ENCODE peak calls at places on chromosomes 12 and 14, in four cellular contexts. One of them, this sample, is unnamed.

GRCh38 chr12:3315201-3315661 is 175.8 kb upstream of the PRMT8 start:
- DNase-seq in upper lobe of right lung: no peak
- DNase-seq in AG08395: peak
- DNase-seq in stimulated activated CD4-positive, alpha-beta T cell treated with anti-CD3 and anti-CD28 coated beads, Interleukin-4, amount 100 ng/mL, for 48 hours: no peak
- DNase-seq in this sample: no peak

GRCh38 chr12:56518570-56518969 is 3.0 kb upstream of the RBMS2 start:
- DNase-seq in upper lobe of right lung: no peak
- DNase-seq in AG08395: peak
- DNase-seq in stimulated activated CD4-positive, alpha-beta T cell treated with anti-CD3 and anti-CD28 coated beads, Interleukin-4, amount 100 ng/mL, for 48 hours: no peak
- DNase-seq in this sample: no peak

GRCh38 chr14:105774001-105774400 is 247.6 kb downstream of the TMEM121 start:
- DNase-seq in stimulated activated CD4-positive, alpha-beta T cell treated with anti-CD3 and anti-CD28 coated beads, Interleukin-4, amount 100 ng/mL, for 48 hours: no peak
- DNase-seq in AG08395: no peak
- DNase-seq in upper lobe of right lung: peak
- DNase-seq in this sample: no peak

GRCh38 chr12:85279449-85280137 is 427 bp upstream of the ALX1 start:
- DNase-seq in AG08395: no peak
- DNase-seq in stimulated activated CD4-positive, alpha-beta T cell treated with anti-CD3 and anti-CD28 coated beads, Interleukin-4, amount 100 ng/mL, for 48 hours: no peak
- DNase-seq in upper lobe of right lung: no peak
- DNase-seq in this sample: no peak

GRCh38 chr12:27335364-27336145 is 2.9 kb downstream of the BMAL2 start:
- DNase-seq in AG08395: no peak
- DNase-seq in upper lobe of right lung: no peak
- DNase-seq in stimulated activated CD4-positive, alpha-beta T cell treated with anti-CD3 and anti-CD28 coated beads, Interleukin-4, amount 100 ng/mL, for 48 hours: no peak
- DNase-seq in this sample: no peak

GRCh38 chr12:84767079-84767478 is 145.5 kb downstream of the SLC6A15 start:
- DNase-seq in upper lobe of right lung: no peak
- DNase-seq in stimulated activated CD4-positive, alpha-beta T cell treated with anti-CD3 and anti-CD28 coated beads, Interleukin-4, amount 100 ng/mL, for 48 hours: no peak
- DNase-seq in AG08395: no peak
- DNase-seq in this sample: no peak

GRCh38 chr12:48334807-48335206 is 15.9 kb downstream of the ZNF641 start:
- DNase-seq in upper lobe of right lung: no peak
- DNase-seq in stimulated activated CD4-positive, alpha-beta T cell treated with anti-CD3 and anti-CD28 coated beads, Interleukin-4, amount 100 ng/mL, for 48 hours: peak
- DNase-seq in AG08395: no peak
- DNase-seq in this sample: no peak

GRCh38 chr14:81826080-81826479 is 292.4 kb upstream of the SEL1L start:
- DNase-seq in AG08395: no peak
- DNase-seq in stimulated activated CD4-positive, alpha-beta T cell treated with anti-CD3 and anti-CD28 coated beads, Interleukin-4, amount 100 ng/mL, for 48 hours: no peak
- DNase-seq in upper lobe of right lung: no peak
- DNase-seq in this sample: no peak

GRCh38 chr14:68703093-68703492 is 89.8 kb downstream of the ZFP36L1 start:
- DNase-seq in stimulated activated CD4-positive, alpha-beta T cell treated with anti-CD3 and anti-CD28 coated beads, Interleukin-4, amount 100 ng/mL, for 48 hours: peak
- DNase-seq in upper lobe of right lung: no peak
- DNase-seq in AG08395: peak
- DNase-seq in this sample: peak

GRCh38 chr12:58915634-58916033 is 4.7 kb downstream of the LRIG3 start:
- DNase-seq in AG08395: peak
- DNase-seq in stimulated activated CD4-positive, alpha-beta T cell treated with anti-CD3 and anti-CD28 coated beads, Interleukin-4, amount 100 ng/mL, for 48 hours: no peak
- DNase-seq in upper lobe of right lung: no peak
- DNase-seq in this sample: no peak

GRCh38 chr12:38386238-38386985 is 69.8 kb downstream of the ALG10B start:
- DNase-seq in upper lobe of right lung: no peak
- DNase-seq in AG08395: no peak
- DNase-seq in stimulated activated CD4-positive, alpha-beta T cell treated with anti-CD3 and anti-CD28 coated beads, Interleukin-4, amount 100 ng/mL, for 48 hours: no peak
- DNase-seq in this sample: no peak

GRCh38 chr14:100140452-100141132 is 18.9 kb downstream of the DEGS2 start:
- DNase-seq in AG08395: no peak
- DNase-seq in stimulated activated CD4-positive, alpha-beta T cell treated with anti-CD3 and anti-CD28 coated beads, Interleukin-4, amount 100 ng/mL, for 48 hours: no peak
- DNase-seq in upper lobe of right lung: peak
- DNase-seq in this sample: no peak

GRCh38 chr14:103123128-103123633 is at the start of gene TNFAIP2:
- DNase-seq in stimulated activated CD4-positive, alpha-beta T cell treated with anti-CD3 and anti-CD28 coated beads, Interleukin-4, amount 100 ng/mL, for 48 hours: no peak
- DNase-seq in AG08395: peak
- DNase-seq in upper lobe of right lung: peak
- DNase-seq in this sample: no peak

GRCh38 chr14:81991998-81992397 is 458.3 kb upstream of the SEL1L start:
- DNase-seq in AG08395: no peak
- DNase-seq in upper lobe of right lung: no peak
- DNase-seq in stimulated activated CD4-positive, alpha-beta T cell treated with anti-CD3 and anti-CD28 coated beads, Interleukin-4, amount 100 ng/mL, for 48 hours: no peak
- DNase-seq in this sample: no peak

GRCh38 chr14:72815459-72815858 is 78.4 kb downstream of the DPF3 start:
- DNase-seq in stimulated activated CD4-positive, alpha-beta T cell treated with anti-CD3 and anti-CD28 coated beads, Interleukin-4, amount 100 ng/mL, for 48 hours: no peak
- DNase-seq in AG08395: no peak
- DNase-seq in upper lobe of right lung: no peak
- DNase-seq in this sample: no peak

GRCh38 chr12:15584366-15585041 is 204.7 kb downstream of the EPS8 start:
- DNase-seq in upper lobe of right lung: no peak
- DNase-seq in stimulated activated CD4-positive, alpha-beta T cell treated with anti-CD3 and anti-CD28 coated beads, Interleukin-4, amount 100 ng/mL, for 48 hours: no peak
- DNase-seq in AG08395: peak
- DNase-seq in this sample: no peak

GRCh38 chr14:61992139-61992538 is 229.9 kb downstream of the SNAPC1 start:
- DNase-seq in AG08395: no peak
- DNase-seq in stimulated activated CD4-positive, alpha-beta T cell treated with anti-CD3 and anti-CD28 coated beads, Interleukin-4, amount 100 ng/mL, for 48 hours: no peak
- DNase-seq in upper lobe of right lung: no peak
- DNase-seq in this sample: no peak

GRCh38 chr12:53532524-53533445 is 25.5 kb upstream of the NPFF start:
- DNase-seq in stimulated activated CD4-positive, alpha-beta T cell treated with anti-CD3 and anti-CD28 coated beads, Interleukin-4, amount 100 ng/mL, for 48 hours: no peak
- DNase-seq in upper lobe of right lung: no peak
- DNase-seq in AG08395: no peak
- DNase-seq in this sample: no peak

GRCh38 chr12:114913871-114914801 is 230.2 kb upstream of the TBX3 start:
- DNase-seq in upper lobe of right lung: no peak
- DNase-seq in AG08395: peak
- DNase-seq in stimulated activated CD4-positive, alpha-beta T cell treated with anti-CD3 and anti-CD28 coated beads, Interleukin-4, amount 100 ng/mL, for 48 hours: no peak
- DNase-seq in this sample: no peak

GRCh38 chr12:96434107-96434506 is 33.9 kb upstream of the CDK17 start:
- DNase-seq in AG08395: peak
- DNase-seq in upper lobe of right lung: no peak
- DNase-seq in stimulated activated CD4-positive, alpha-beta T cell treated with anti-CD3 and anti-CD28 coated beads, Interleukin-4, amount 100 ng/mL, for 48 hours: peak
- DNase-seq in this sample: no peak

GRCh38 chr12:104505095-104505819 is 48.5 kb downstream of the CHST11 start:
- DNase-seq in stimulated activated CD4-positive, alpha-beta T cell treated with anti-CD3 and anti-CD28 coated beads, Interleukin-4, amount 100 ng/mL, for 48 hours: no peak
- DNase-seq in AG08395: no peak
- DNase-seq in upper lobe of right lung: no peak
- DNase-seq in this sample: no peak

GRCh38 chr14:89673499-89674225 is 256.6 kb upstream of the FOXN3 start:
- DNase-seq in upper lobe of right lung: no peak
- DNase-seq in stimulated activated CD4-positive, alpha-beta T cell treated with anti-CD3 and anti-CD28 coated beads, Interleukin-4, amount 100 ng/mL, for 48 hours: no peak
- DNase-seq in AG08395: peak
- DNase-seq in this sample: no peak

GRCh38 chr12:1842183-1842904 is 22.0 kb downstream of the LRTM2 start:
- DNase-seq in stimulated activated CD4-positive, alpha-beta T cell treated with anti-CD3 and anti-CD28 coated beads, Interleukin-4, amount 100 ng/mL, for 48 hours: no peak
- DNase-seq in AG08395: no peak
- DNase-seq in upper lobe of right lung: peak
- DNase-seq in this sample: peak

GRCh38 chr14:75370416-75371205 is 57.2 kb upstream of the JDP2 start:
- DNase-seq in stimulated activated CD4-positive, alpha-beta T cell treated with anti-CD3 and anti-CD28 coated beads, Interleukin-4, amount 100 ng/mL, for 48 hours: no peak
- DNase-seq in upper lobe of right lung: no peak
- DNase-seq in AG08395: no peak
- DNase-seq in this sample: no peak

GRCh38 chr14:23121401-23121800 is 2.3 kb upstream of the CEBPE start:
- DNase-seq in AG08395: peak
- DNase-seq in stimulated activated CD4-positive, alpha-beta T cell treated with anti-CD3 and anti-CD28 coated beads, Interleukin-4, amount 100 ng/mL, for 48 hours: no peak
- DNase-seq in upper lobe of right lung: no peak
- DNase-seq in this sample: peak

GRCh38 chr12:56280849-56281248 is 14.1 kb downstream of the COQ10A start:
- DNase-seq in AG08395: no peak
- DNase-seq in upper lobe of right lung: no peak
- DNase-seq in stimulated activated CD4-positive, alpha-beta T cell treated with anti-CD3 and anti-CD28 coated beads, Interleukin-4, amount 100 ng/mL, for 48 hours: no peak
- DNase-seq in this sample: no peak

GRCh38 chr14:68811161-68811560 is 18.3 kb upstream of the ZFP36L1 start:
- DNase-seq in AG08395: no peak
- DNase-seq in upper lobe of right lung: no peak
- DNase-seq in stimulated activated CD4-positive, alpha-beta T cell treated with anti-CD3 and anti-CD28 coated beads, Interleukin-4, amount 100 ng/mL, for 48 hours: no peak
- DNase-seq in this sample: no peak

GRCh38 chr12:108614639-108615038 is 16.8 kb upstream of the TMEM119 start:
- DNase-seq in AG08395: no peak
- DNase-seq in stimulated activated CD4-positive, alpha-beta T cell treated with anti-CD3 and anti-CD28 coated beads, Interleukin-4, amount 100 ng/mL, for 48 hours: no peak
- DNase-seq in upper lobe of right lung: no peak
- DNase-seq in this sample: no peak

This sample was measured in mesenteric fat pad.